ENCODE peak calls at places on chromosomes 5 and 9, in four cellular contexts. One of them, this sample, is unnamed.

GRCh38 chr5:172144291-172144815 is 43.7 kb downstream of the STK10 start:
- DNase-seq in NT2/D1: no peak
- DNase-seq in AG10803: peak; percentile 21
- DNase-seq in H7: no peak
- DNase-seq in this sample: peak; percentile 34

GRCh38 chr9:124645274-124645673 is 125.8 kb downstream of the NR6A1 start:
- DNase-seq in NT2/D1: no peak
- DNase-seq in AG10803: no peak
- DNase-seq in H7: no peak
- DNase-seq in this sample: no peak

GRCh38 chr5:12870870-12871539 is 966.8 kb upstream of the CTNND2 start:
- DNase-seq in NT2/D1: no peak
- DNase-seq in AG10803: no peak
- DNase-seq in H7: no peak
- DNase-seq in this sample: no peak

GRCh38 chr5:15388856-15389255 is 111.1 kb upstream of the FBXL7 start:
- DNase-seq in NT2/D1: no peak
- DNase-seq in AG10803: peak; percentile 15
- DNase-seq in H7: no peak
- DNase-seq in this sample: no peak

GRCh38 chr9:130570200-130570599 is 9.2 kb upstream of the FUBP3 start:
- DNase-seq in NT2/D1: no peak
- DNase-seq in AG10803: peak; percentile 16
- DNase-seq in H7: no peak
- DNase-seq in this sample: no peak

GRCh38 chr5:151612689-151613427 is 21.7 kb upstream of the FAT2 start:
- DNase-seq in NT2/D1: no peak
- DNase-seq in AG10803: no peak
- DNase-seq in H7: no peak
- DNase-seq in this sample: no peak

GRCh38 chr5:40041452-40041851 is 616.7 kb upstream of the DAB2 start:
- DNase-seq in NT2/D1: no peak
- DNase-seq in AG10803: no peak
- DNase-seq in H7: no peak
- DNase-seq in this sample: no peak

GRCh38 chr9:135701067-135701967 is 668 bp upstream of the KCNT1 start:
- DNase-seq in NT2/D1: no peak
- DNase-seq in AG10803: no peak
- DNase-seq in H7: no peak
- DNase-seq in this sample: no peak

GRCh38 chr9:96874947-96875459 is 20.7 kb upstream of the ZNF782 start:
- DNase-seq in NT2/D1: no peak
- DNase-seq in AG10803: no peak
- DNase-seq in H7: no peak
- DNase-seq in this sample: peak; percentile 10

GRCh38 chr9:21473236-21473635 is 8.9 kb downstream of the IFNE start:
- DNase-seq in NT2/D1: no peak
- DNase-seq in AG10803: no peak
- DNase-seq in H7: no peak
- DNase-seq in this sample: no peak

GRCh38 chr5:68292316-68292715 is 76.8 kb downstream of the PIK3R1 start:
- DNase-seq in NT2/D1: no peak
- DNase-seq in AG10803: peak; percentile 45
- DNase-seq in H7: no peak
- DNase-seq in this sample: peak; percentile 67

GRCh38 chr5:134647750-134648424 is 698 bp upstream of the SEC24A start:
- DNase-seq in NT2/D1: no peak
- DNase-seq in AG10803: peak; percentile 75
- DNase-seq in H7: peak; percentile 19
- DNase-seq in this sample: peak; percentile 80

GRCh38 chr9:70601000-70601929 is 186.8 kb upstream of the KLF9 start:
- DNase-seq in NT2/D1: no peak
- DNase-seq in AG10803: peak; percentile 97
- DNase-seq in H7: no peak
- DNase-seq in this sample: peak; percentile 98

GRCh38 chr5:95870105-95870672 is 47.7 kb upstream of the GLRX start:
- DNase-seq in NT2/D1: no peak
- DNase-seq in AG10803: no peak
- DNase-seq in H7: no peak
- DNase-seq in this sample: peak; percentile 48

GRCh38 chr9:38016375-38017120 is 52.5 kb downstream of the SHB start:
- DNase-seq in NT2/D1: no peak
- DNase-seq in AG10803: peak; percentile 93
- DNase-seq in H7: no peak
- DNase-seq in this sample: peak; percentile 74

GRCh38 chr5:98173334-98173733 is 600.1 kb upstream of the RGMB start:
- DNase-seq in NT2/D1: no peak
- DNase-seq in AG10803: peak; percentile 47
- DNase-seq in H7: no peak
- DNase-seq in this sample: peak; percentile 1

GRCh38 chr5:9947231-9947693 is 302.4 kb downstream of the ATPSCKMT start:
- DNase-seq in NT2/D1: no peak
- DNase-seq in AG10803: no peak
- DNase-seq in H7: no peak
- DNase-seq in this sample: no peak

GRCh38 chr9:105439428-105439827 is 8.4 kb upstream of the FSD1L start:
- DNase-seq in NT2/D1: no peak
- DNase-seq in AG10803: no peak
- DNase-seq in H7: no peak
- DNase-seq in this sample: no peak

GRCh38 chr9:131337131-131337848 is 47.8 kb downstream of the PLPP7 start:
- DNase-seq in NT2/D1: no peak
- DNase-seq in AG10803: no peak
- DNase-seq in H7: no peak
- DNase-seq in this sample: no peak

GRCh38 chr9:107969141-107969540 is 479.6 kb upstream of the KLF4 start:
- DNase-seq in NT2/D1: no peak
- DNase-seq in AG10803: no peak
- DNase-seq in H7: no peak
- DNase-seq in this sample: no peak

GRCh38 chr9:23798325-23798724 is 27.7 kb downstream of the ELAVL2 start:
- DNase-seq in NT2/D1: no peak
- DNase-seq in AG10803: no peak
- DNase-seq in H7: no peak
- DNase-seq in this sample: no peak

GRCh38 chr9:91177661-91178280 is 183.9 kb downstream of the AUH start:
- DNase-seq in NT2/D1: no peak
- DNase-seq in AG10803: peak; percentile 43
- DNase-seq in H7: peak; percentile 15
- DNase-seq in this sample: no peak

GRCh38 chr5:109413463-109413862 is 3.7 kb upstream of the PJA2 start:
- DNase-seq in NT2/D1: no peak
- DNase-seq in AG10803: peak; percentile 18
- DNase-seq in H7: no peak
- DNase-seq in this sample: peak; percentile 4

GRCh38 chr5:122500245-122501086 is 188.4 kb downstream of the SNCAIP start:
- DNase-seq in NT2/D1: peak; percentile 55
- DNase-seq in AG10803: peak; percentile 60
- DNase-seq in H7: peak; percentile 54
- DNase-seq in this sample: peak; percentile 86

GRCh38 chr5:18394154-18394804 is 760.0 kb downstream of the TAF11L14 start:
- DNase-seq in NT2/D1: peak; percentile 40
- DNase-seq in AG10803: peak; percentile 26
- DNase-seq in H7: peak; percentile 52
- DNase-seq in this sample: peak; percentile 71

GRCh38 chr5:39599721-39600431 is 175.1 kb upstream of the DAB2 start:
- DNase-seq in NT2/D1: no peak
- DNase-seq in AG10803: peak; percentile 56
- DNase-seq in H7: no peak
- DNase-seq in this sample: peak; percentile 83

GRCh38 chr5:20323323-20323722 is 335.3 kb upstream of the CDH18 start:
- DNase-seq in NT2/D1: no peak
- DNase-seq in AG10803: no peak
- DNase-seq in H7: no peak
- DNase-seq in this sample: no peak

GRCh38 chr5:136276946-136277345 is 84.0 kb upstream of the SMIM32 start:
- DNase-seq in NT2/D1: no peak
- DNase-seq in AG10803: peak; percentile 7
- DNase-seq in H7: no peak
- DNase-seq in this sample: no peak

GRCh38 chr9:32072568-32072967 is 311.9 kb upstream of the ACO1 start:
- DNase-seq in NT2/D1: no peak
- DNase-seq in AG10803: no peak
- DNase-seq in H7: no peak
- DNase-seq in this sample: no peak